ENCODE peak calls at places on chromosomes 16 and 17, in five cellular contexts. P is RCC 7860; H is stimulated activated CD4-positive, alpha-beta T cell treated with anti-CD3 and anti-CD28 coated beads, TNF-alpha, amount 100 ng/mL, for 24 hours; W is transverse colon; B is head of caudate nucleus. R is an unnamed sample.

GRCh38 chr16:66486773-66487579 is 59.9 kb downstream of the BEAN1 start:
- DNase-seq in B (no peak), W (no peak), H (no peak), P (peak), R (peak)

GRCh38 chr17:32206816-32207215 is 58.8 kb upstream of the RHBDL3 start:
- DNase-seq in W (no peak), B (no peak), P (no peak), H (no peak), R (no peak)

GRCh38 chr17:28365487-28365886 is 488 bp upstream of the SEBOX start:
- DNase-seq in W (no peak), P (no peak), B (no peak), H (no peak), R (no peak)

GRCh38 chr16:19094542-19095365 is 19.0 kb upstream of the ITPRIPL2 start:
- DNase-seq in H (no peak), P (no peak), W (peak), B (no peak), R (no peak)

GRCh38 chr17:12985431-12986285 is 32.2 kb downstream of the ELAC2 start:
- DNase-seq in W (no peak), H (no peak), B (no peak), P (no peak), R (no peak)

GRCh38 chr17:80101946-80102706 is 745 bp downstream of the GAA start:
- DNase-seq in W (no peak), P (no peak), B (no peak), H (no peak), R (no peak)

GRCh38 chr17:12095522-12095921 is 74.8 kb downstream of the MAP2K4 start:
- DNase-seq in P (no peak), W (no peak), H (no peak), B (no peak), R (no peak)

GRCh38 chr16:89115216-89115949 is 21.7 kb downstream of the ACSF3 start:
- DNase-seq in B (peak), P (no peak), H (peak), W (peak), R (no peak)

GRCh38 chr17:42202696-42203095 is 8.4 kb upstream of the GHDC start:
- DNase-seq in H (no peak), W (no peak), P (no peak), B (no peak), R (no peak)

GRCh38 chr16:19086322-19087199 is 19.1 kb downstream of the COQ7 start:
- DNase-seq in B (peak), P (peak), H (peak), W (peak), R (peak)

GRCh38 chr17:40935624-40936023 is 1.8 kb downstream of the KRT23 start:
- DNase-seq in W (no peak), B (no peak), P (no peak), H (no peak), R (no peak)

GRCh38 chr16:89018605-89019158 is 41.7 kb upstream of the CBFA2T3 start:
- DNase-seq in W (no peak), H (no peak), P (no peak), B (no peak), R (no peak)

GRCh38 chr17:82315703-82316358 is 1.6 kb downstream of the CD7 start:
- DNase-seq in W (no peak), P (no peak), B (no peak), H (no peak), R (no peak)

R was measured in pulmonary artery endothelial cell.